ENCODE peak calls at places on chromosome 13, in ten cellular contexts. R is AG20443; Z is T1000; S is hypothalamus; O is tibial artery; D is stimulated activated naive CD4-positive, alpha-beta T cell; J is effector memory CD8-positive, alpha-beta T cell; L is activated CD4-positive, alpha-beta T cell treated with anti-CD3 and anti-CD28 coated beads for 24 hours; I is T-helper 9 cell; B is HuH-7. Y is an unnamed sample.

GRCh38 chr13:113452942-113453901 is at the start of gene ADPRHL1:
- DNase-seq in R (peak), Z (no peak), S (no peak), O (no peak), D (no peak), J (no peak), L (no peak), I (no peak), B (no peak), Y (no peak)

GRCh38 chr13:47087841-47088240 is 191.0 kb upstream of the HTR2A start:
- DNase-seq in R (peak), Z (no peak), S (no peak), O (no peak), D (no peak), J (no peak), L (no peak), I (no peak), B (no peak), Y (no peak)

GRCh38 chr13:76016799-76017198 is 380.7 kb downstream of the LMO7 start:
- DNase-seq in R (peak), Z (no peak), S (no peak), O (no peak), D (peak), J (no peak), L (no peak), I (no peak), B (peak), Y (peak)

GRCh38 chr13:34078334-34078999 is 260.5 kb downstream of the RFC3 start:
- DNase-seq in R (no peak), Z (no peak), S (no peak), O (no peak), D (no peak), J (no peak), L (no peak), I (no peak), B (no peak), Y (no peak)

GRCh38 chr13:79811170-79811569 is 330.2 kb downstream of the NDFIP2 start:
- DNase-seq in R (no peak), Z (no peak), S (no peak), O (no peak), D (no peak), J (no peak), L (no peak), I (no peak), B (no peak), Y (no peak)

GRCh38 chr13:23902975-23903905 is 5.9 kb upstream of the C1QTNF9B start:
- DNase-seq in R (peak), Z (no peak), S (no peak), O (no peak), D (no peak), J (no peak), L (no peak), I (no peak), B (no peak), Y (peak)

GRCh38 chr13:61095885-61096284 is 319.8 kb downstream of the PCDH20 start:
- DNase-seq in R (no peak), Z (no peak), S (no peak), O (no peak), D (no peak), J (no peak), L (no peak), I (no peak), B (no peak), Y (no peak)

GRCh38 chr13:41008349-41008980 is 10.7 kb downstream of the ELF1 start:
- DNase-seq in R (peak), Z (no peak), S (no peak), O (no peak), D (no peak), J (no peak), L (no peak), I (no peak), B (no peak), Y (peak)

GRCh38 chr13:112531263-112531794 is 56.6 kb downstream of the TUBGCP3 start:
- DNase-seq in R (no peak), Z (no peak), S (no peak), O (no peak), D (no peak), J (no peak), L (no peak), I (no peak), B (no peak), Y (no peak)

GRCh38 chr13:55553736-55554135 is 1587.0 kb upstream of the PRR20A start:
- DNase-seq in R (no peak), Z (no peak), S (no peak), O (no peak), D (no peak), J (no peak), L (no peak), I (no peak), B (no peak), Y (no peak)

Y was measured in hepatocyte.